ENCODE peak calls at places on chromosomes 11 and 22, in seven cellular contexts. One of them, this sample, is unnamed.

GRCh38 chr11:93570759-93571413 is 27.7 kb upstream of the SMCO4 start:
- DNase-seq in stimulated activated CD8-positive, alpha-beta memory T cell treated with anti-CD3 and anti-CD28 coated beads, Interleukin-15, amount 100 ng/mL, for 1 hour: no peak
- DNase-seq in NCI-H187 treated with DMSO at 0.1 percent for 48 hours: no peak
- DNase-seq in fibroblast of pulmonary artery: peak
- DNase-seq in EL: peak
- DNase-seq in nephron progenitor cell: no peak
- DNase-seq in stimulated activated CD4-positive, alpha-beta T cell treated with anti-CD3 and anti-CD28 coated beads, Interleukin-4, amount 100 ng/mL, for 48 hours: no peak
- DNase-seq in this sample: peak

GRCh38 chr11:17352925-17353227 is 1.3 kb downstream of the NCR3LG1 start:
- DNase-seq in stimulated activated CD8-positive, alpha-beta memory T cell treated with anti-CD3 and anti-CD28 coated beads, Interleukin-15, amount 100 ng/mL, for 1 hour: no peak
- DNase-seq in stimulated activated CD4-positive, alpha-beta T cell treated with anti-CD3 and anti-CD28 coated beads, Interleukin-4, amount 100 ng/mL, for 48 hours: peak
- DNase-seq in NCI-H187 treated with DMSO at 0.1 percent for 48 hours: no peak
- DNase-seq in EL: peak
- DNase-seq in fibroblast of pulmonary artery: peak
- DNase-seq in nephron progenitor cell: peak
- DNase-seq in this sample: peak

GRCh38 chr11:6626971-6627761 is 7.9 kb upstream of the TPP1 start:
- DNase-seq in NCI-H187 treated with DMSO at 0.1 percent for 48 hours: no peak
- DNase-seq in nephron progenitor cell: no peak
- DNase-seq in stimulated activated CD8-positive, alpha-beta memory T cell treated with anti-CD3 and anti-CD28 coated beads, Interleukin-15, amount 100 ng/mL, for 1 hour: no peak
- DNase-seq in fibroblast of pulmonary artery: no peak
- DNase-seq in EL: no peak
- DNase-seq in stimulated activated CD4-positive, alpha-beta T cell treated with anti-CD3 and anti-CD28 coated beads, Interleukin-4, amount 100 ng/mL, for 48 hours: no peak
- DNase-seq in this sample: no peak

GRCh38 chr22:22201185-22201924 is 43.2 kb upstream of the VPREB1 start:
- DNase-seq in NCI-H187 treated with DMSO at 0.1 percent for 48 hours: no peak
- DNase-seq in nephron progenitor cell: no peak
- DNase-seq in stimulated activated CD8-positive, alpha-beta memory T cell treated with anti-CD3 and anti-CD28 coated beads, Interleukin-15, amount 100 ng/mL, for 1 hour: no peak
- DNase-seq in stimulated activated CD4-positive, alpha-beta T cell treated with anti-CD3 and anti-CD28 coated beads, Interleukin-4, amount 100 ng/mL, for 48 hours: peak
- DNase-seq in EL: peak
- DNase-seq in fibroblast of pulmonary artery: peak
- DNase-seq in this sample: peak

GRCh38 chr11:133714471-133715375 is 130.6 kb downstream of the SPATA19 start:
- DNase-seq in EL: no peak
- DNase-seq in fibroblast of pulmonary artery: no peak
- DNase-seq in stimulated activated CD8-positive, alpha-beta memory T cell treated with anti-CD3 and anti-CD28 coated beads, Interleukin-15, amount 100 ng/mL, for 1 hour: no peak
- DNase-seq in nephron progenitor cell: no peak
- DNase-seq in NCI-H187 treated with DMSO at 0.1 percent for 48 hours: no peak
- DNase-seq in stimulated activated CD4-positive, alpha-beta T cell treated with anti-CD3 and anti-CD28 coated beads, Interleukin-4, amount 100 ng/mL, for 48 hours: no peak
- DNase-seq in this sample: no peak

GRCh38 chr11:21883354-21883753 is 309.5 kb upstream of the ANO5 start:
- DNase-seq in stimulated activated CD8-positive, alpha-beta memory T cell treated with anti-CD3 and anti-CD28 coated beads, Interleukin-15, amount 100 ng/mL, for 1 hour: no peak
- DNase-seq in EL: no peak
- DNase-seq in fibroblast of pulmonary artery: no peak
- DNase-seq in nephron progenitor cell: no peak
- DNase-seq in stimulated activated CD4-positive, alpha-beta T cell treated with anti-CD3 and anti-CD28 coated beads, Interleukin-4, amount 100 ng/mL, for 48 hours: no peak
- DNase-seq in NCI-H187 treated with DMSO at 0.1 percent for 48 hours: no peak
- DNase-seq in this sample: no peak

GRCh38 chr11:110087820-110088534 is 5.2 kb upstream of the ZC3H12C start:
- DNase-seq in fibroblast of pulmonary artery: peak
- DNase-seq in stimulated activated CD8-positive, alpha-beta memory T cell treated with anti-CD3 and anti-CD28 coated beads, Interleukin-15, amount 100 ng/mL, for 1 hour: no peak
- DNase-seq in NCI-H187 treated with DMSO at 0.1 percent for 48 hours: no peak
- DNase-seq in stimulated activated CD4-positive, alpha-beta T cell treated with anti-CD3 and anti-CD28 coated beads, Interleukin-4, amount 100 ng/mL, for 48 hours: no peak
- DNase-seq in EL: peak
- DNase-seq in nephron progenitor cell: no peak
- DNase-seq in this sample: peak

GRCh38 chr11:122696662-122697061 is 41.1 kb downstream of the UBASH3B start:
- DNase-seq in nephron progenitor cell: no peak
- DNase-seq in EL: no peak
- DNase-seq in stimulated activated CD8-positive, alpha-beta memory T cell treated with anti-CD3 and anti-CD28 coated beads, Interleukin-15, amount 100 ng/mL, for 1 hour: peak
- DNase-seq in stimulated activated CD4-positive, alpha-beta T cell treated with anti-CD3 and anti-CD28 coated beads, Interleukin-4, amount 100 ng/mL, for 48 hours: peak
- DNase-seq in NCI-H187 treated with DMSO at 0.1 percent for 48 hours: no peak
- DNase-seq in fibroblast of pulmonary artery: no peak
- DNase-seq in this sample: no peak